ENCODE peak calls at places on chromosomes 2 and 18, in nine cellular contexts. One of them, this sample, is unnamed.

GRCh38 chr18:25853716-25854465 is 236.5 kb downstream of the SS18 start:
- DNase-seq in aorta: no peak
- DNase-seq in CD8-positive, alpha-beta memory T cell: no peak
- DNase-seq in heart left ventricle: no peak
- DNase-seq in right cardiac atrium: no peak
- DNase-seq in uterus: no peak
- DNase-seq in IMR-90: no peak
- DNase-seq in spleen: no peak
- DNase-seq in GM23248: no peak
- DNase-seq in this sample: no peak

GRCh38 chr18:26566874-26567273 is 18.5 kb upstream of the KCTD1 start:
- DNase-seq in right cardiac atrium: no peak
- DNase-seq in uterus: no peak
- DNase-seq in spleen: no peak
- DNase-seq in IMR-90: no peak
- DNase-seq in CD8-positive, alpha-beta memory T cell: no peak
- DNase-seq in heart left ventricle: no peak
- DNase-seq in GM23248: no peak
- DNase-seq in aorta: no peak
- DNase-seq in this sample: no peak

GRCh38 chr2:241036964-241037421 is 38.6 kb downstream of the SNED1 start:
- DNase-seq in aorta: no peak
- DNase-seq in heart left ventricle: no peak
- DNase-seq in CD8-positive, alpha-beta memory T cell: no peak
- DNase-seq in spleen: peak; percentile 82
- DNase-seq in uterus: no peak
- DNase-seq in GM23248: no peak
- DNase-seq in IMR-90: no peak
- DNase-seq in right cardiac atrium: peak; percentile 18
- DNase-seq in this sample: peak; percentile 82

GRCh38 chr2:52097076-52097475 is 1065.1 kb upstream of the NRXN1 start:
- DNase-seq in GM23248: no peak
- DNase-seq in CD8-positive, alpha-beta memory T cell: no peak
- DNase-seq in IMR-90: no peak
- DNase-seq in spleen: no peak
- DNase-seq in right cardiac atrium: no peak
- DNase-seq in uterus: no peak
- DNase-seq in aorta: no peak
- DNase-seq in heart left ventricle: no peak
- DNase-seq in this sample: no peak

GRCh38 chr2:238772635-238773297 is 75.1 kb upstream of the TWIST2 start:
- DNase-seq in right cardiac atrium: no peak
- DNase-seq in uterus: no peak
- DNase-seq in heart left ventricle: no peak
- DNase-seq in IMR-90: no peak
- DNase-seq in CD8-positive, alpha-beta memory T cell: no peak
- DNase-seq in spleen: no peak
- DNase-seq in aorta: no peak
- DNase-seq in GM23248: no peak
- DNase-seq in this sample: no peak

GRCh38 chr2:15094161-15094560 is 461.6 kb downstream of the LRATD1 start:
- DNase-seq in GM23248: no peak
- DNase-seq in uterus: no peak
- DNase-seq in right cardiac atrium: no peak
- DNase-seq in heart left ventricle: no peak
- DNase-seq in spleen: no peak
- DNase-seq in aorta: no peak
- DNase-seq in IMR-90: no peak
- DNase-seq in CD8-positive, alpha-beta memory T cell: no peak
- DNase-seq in this sample: no peak

GRCh38 chr18:23719634-23720201 is 30.5 kb downstream of the LAMA3 start:
- DNase-seq in CD8-positive, alpha-beta memory T cell: no peak
- DNase-seq in spleen: no peak
- DNase-seq in GM23248: peak; percentile 96
- DNase-seq in aorta: no peak
- DNase-seq in right cardiac atrium: no peak
- DNase-seq in heart left ventricle: no peak
- DNase-seq in IMR-90: peak; percentile 98
- DNase-seq in uterus: peak; percentile 57
- DNase-seq in this sample: no peak

GRCh38 chr2:24315669-24316068 is 44.7 kb downstream of the ITSN2 start:
- DNase-seq in GM23248: no peak
- DNase-seq in right cardiac atrium: no peak
- DNase-seq in spleen: no peak
- DNase-seq in aorta: no peak
- DNase-seq in uterus: no peak
- DNase-seq in CD8-positive, alpha-beta memory T cell: no peak
- DNase-seq in IMR-90: no peak
- DNase-seq in heart left ventricle: no peak
- DNase-seq in this sample: no peak

GRCh38 chr2:69083126-69083733 is 70.3 kb downstream of the ANTXR1 start:
- DNase-seq in aorta: no peak
- DNase-seq in heart left ventricle: no peak
- DNase-seq in uterus: no peak
- DNase-seq in CD8-positive, alpha-beta memory T cell: no peak
- DNase-seq in IMR-90: peak; percentile 45
- DNase-seq in right cardiac atrium: no peak
- DNase-seq in spleen: no peak
- DNase-seq in GM23248: peak; percentile 80
- DNase-seq in this sample: no peak

GRCh38 chr18:58615150-58616132 is 13.4 kb downstream of the ALPK2 start:
- DNase-seq in aorta: no peak
- DNase-seq in heart left ventricle: no peak
- DNase-seq in spleen: no peak
- DNase-seq in CD8-positive, alpha-beta memory T cell: peak; percentile 66
- DNase-seq in right cardiac atrium: no peak
- DNase-seq in uterus: no peak
- DNase-seq in GM23248: peak; percentile 41
- DNase-seq in IMR-90: peak; percentile 30
- DNase-seq in this sample: no peak

GRCh38 chr2:162196611-162197010 is 44.6 kb upstream of the GCG start:
- DNase-seq in aorta: no peak
- DNase-seq in CD8-positive, alpha-beta memory T cell: no peak
- DNase-seq in GM23248: peak; percentile 90
- DNase-seq in right cardiac atrium: no peak
- DNase-seq in uterus: no peak
- DNase-seq in heart left ventricle: no peak
- DNase-seq in spleen: no peak
- DNase-seq in IMR-90: peak; percentile 91
- DNase-seq in this sample: no peak

GRCh38 chr2:108607706-108608301 is 73.5 kb downstream of the LIMS1 start:
- DNase-seq in IMR-90: peak; percentile 59
- DNase-seq in aorta: no peak
- DNase-seq in uterus: no peak
- DNase-seq in heart left ventricle: no peak
- DNase-seq in GM23248: peak; percentile 62
- DNase-seq in right cardiac atrium: peak; percentile 72
- DNase-seq in CD8-positive, alpha-beta memory T cell: peak; percentile 26
- DNase-seq in spleen: no peak
- DNase-seq in this sample: no peak

GRCh38 chr18:13178976-13179375 is 39.6 kb upstream of the LDLRAD4 start:
- DNase-seq in heart left ventricle: no peak
- DNase-seq in CD8-positive, alpha-beta memory T cell: no peak
- DNase-seq in GM23248: no peak
- DNase-seq in IMR-90: peak; percentile 27
- DNase-seq in aorta: no peak
- DNase-seq in right cardiac atrium: no peak
- DNase-seq in uterus: no peak
- DNase-seq in spleen: no peak
- DNase-seq in this sample: no peak

GRCh38 chr18:70422061-70422965 is 133.5 kb downstream of the SOCS6 start:
- DNase-seq in right cardiac atrium: peak; percentile 84
- DNase-seq in heart left ventricle: peak; percentile 72
- DNase-seq in GM23248: peak; percentile 93
- DNase-seq in spleen: no peak
- DNase-seq in uterus: peak; percentile 60
- DNase-seq in aorta: peak; percentile 90
- DNase-seq in IMR-90: peak; percentile 93
- DNase-seq in CD8-positive, alpha-beta memory T cell: no peak
- DNase-seq in this sample: peak; percentile 87

GRCh38 chr18:21242141-21243040 is at the start of gene GREB1L:
- DNase-seq in uterus: peak; percentile 33
- DNase-seq in spleen: no peak
- DNase-seq in IMR-90: no peak
- DNase-seq in aorta: peak; percentile 89
- DNase-seq in GM23248: peak; percentile 90
- DNase-seq in CD8-positive, alpha-beta memory T cell: no peak
- DNase-seq in right cardiac atrium: peak; percentile 81
- DNase-seq in heart left ventricle: peak; percentile 50
- DNase-seq in this sample: peak; percentile 84

GRCh38 chr18:51724790-51725721 is 527.6 kb upstream of the MEX3C start:
- DNase-seq in CD8-positive, alpha-beta memory T cell: no peak
- DNase-seq in uterus: no peak
- DNase-seq in aorta: no peak
- DNase-seq in spleen: no peak
- DNase-seq in heart left ventricle: no peak
- DNase-seq in GM23248: peak; percentile 13
- DNase-seq in right cardiac atrium: no peak
- DNase-seq in IMR-90: no peak
- DNase-seq in this sample: no peak

GRCh38 chr2:24821433-24821891 is 28.2 kb downstream of the CENPO start:
- DNase-seq in spleen: peak; percentile 51
- DNase-seq in uterus: no peak
- DNase-seq in right cardiac atrium: no peak
- DNase-seq in CD8-positive, alpha-beta memory T cell: no peak
- DNase-seq in aorta: peak; percentile 68
- DNase-seq in IMR-90: no peak
- DNase-seq in GM23248: no peak
- DNase-seq in heart left ventricle: no peak
- DNase-seq in this sample: peak; percentile 51

GRCh38 chr2:47079515-47080412 is 75.3 kb downstream of the STPG4 start:
- DNase-seq in heart left ventricle: no peak
- DNase-seq in uterus: no peak
- DNase-seq in CD8-positive, alpha-beta memory T cell: no peak
- DNase-seq in spleen: peak; percentile 73
- DNase-seq in aorta: no peak
- DNase-seq in IMR-90: no peak
- DNase-seq in right cardiac atrium: peak; percentile 75
- DNase-seq in GM23248: peak; percentile 38
- DNase-seq in this sample: no peak

GRCh38 chr2:27773959-27774358 is 2.4 kb downstream of the MRPL33 start:
- DNase-seq in uterus: no peak
- DNase-seq in IMR-90: no peak
- DNase-seq in spleen: no peak
- DNase-seq in CD8-positive, alpha-beta memory T cell: no peak
- DNase-seq in heart left ventricle: no peak
- DNase-seq in right cardiac atrium: no peak
- DNase-seq in aorta: no peak
- DNase-seq in GM23248: no peak
- DNase-seq in this sample: no peak
- H3K4me3 ChIP-seq in uterus: no peak overlapping the region
- H3K4me3 ChIP-seq in IMR-90: no peak overlapping the region
- H3K4me3 ChIP-seq in spleen: peak overlapping the region; percentile 84
- H3K4me3 ChIP-seq in CD8-positive, alpha-beta memory T cell: no peak overlapping the region
- H3K4me3 ChIP-seq in heart left ventricle: peak overlapping the region; percentile 70
- H3K4me3 ChIP-seq in right cardiac atrium: peak overlapping the region; percentile 56
- H3K4me3 ChIP-seq in aorta: peak overlapping the region; percentile 13
- H3K4me3 ChIP-seq in GM23248: peak overlapping the region; percentile 82
- H3K4me3 ChIP-seq in this sample: no peak overlapping the region

DNA sequence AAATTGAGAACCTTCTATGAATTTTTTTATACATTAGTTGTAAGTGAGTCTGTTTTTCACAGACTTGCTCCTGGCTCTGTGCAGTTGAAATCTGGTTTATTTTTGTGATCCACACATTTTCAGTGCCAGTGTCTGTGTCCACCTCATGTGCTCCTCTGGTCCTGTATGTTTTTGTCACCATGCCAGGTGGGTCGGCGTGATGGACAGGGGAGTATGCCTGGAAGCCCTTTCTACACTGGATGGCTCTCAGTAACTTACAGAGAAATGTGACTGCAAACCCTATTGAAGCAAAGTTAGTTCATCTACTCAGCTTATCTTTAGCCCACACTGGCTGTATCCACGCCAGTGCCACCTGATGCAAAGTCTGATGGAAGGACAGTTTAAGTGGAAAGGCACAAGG is 4.2 kb downstream of the IMPA2 start:
- DNase-seq in heart left ventricle: no peak
- DNase-seq in uterus: no peak
- DNase-seq in GM23248: no peak
- DNase-seq in aorta: peak; percentile 17
- DNase-seq in right cardiac atrium: no peak
- DNase-seq in spleen: no peak
- DNase-seq in CD8-positive, alpha-beta memory T cell: no peak
- DNase-seq in IMR-90: no peak
- DNase-seq in this sample: peak; percentile 17
- H3K4me1 ChIP-seq in heart left ventricle: peaks cover 16% of the 10 kb centered on the region
- H3K4me1 ChIP-seq in uterus: no peaks in the 10 kb centered on the region
- H3K4me1 ChIP-seq in GM23248: no peaks in the 10 kb centered on the region
- H3K4me1 ChIP-seq in aorta: no peaks in the 10 kb centered on the region
- H3K4me1 ChIP-seq in right cardiac atrium: peaks cover 2% of the 10 kb centered on the region
- H3K4me1 ChIP-seq in spleen: peaks cover 74% of the 10 kb centered on the region
- H3K4me1 ChIP-seq in CD8-positive, alpha-beta memory T cell: peaks cover 7% of the 10 kb centered on the region
- H3K4me1 ChIP-seq in IMR-90: peaks cover 3% of the 10 kb centered on the region
- H3K4me1 ChIP-seq in this sample: peaks cover 3% of the 10 kb centered on the region

GRCh38 chr2:38260972-38261371 is 116.1 kb downstream of the ATL2 start:
- DNase-seq in aorta: no peak
- DNase-seq in spleen: no peak
- DNase-seq in GM23248: no peak
- DNase-seq in IMR-90: no peak
- DNase-seq in right cardiac atrium: no peak
- DNase-seq in CD8-positive, alpha-beta memory T cell: no peak
- DNase-seq in uterus: no peak
- DNase-seq in heart left ventricle: no peak
- DNase-seq in this sample: no peak
- H3K4me3 ChIP-seq in aorta: peak overlapping the region; percentile 38
- H3K4me3 ChIP-seq in spleen: peak overlapping the region; percentile 13
- H3K4me3 ChIP-seq in GM23248: no peak overlapping the region
- H3K4me3 ChIP-seq in IMR-90: no peak overlapping the region
- H3K4me3 ChIP-seq in right cardiac atrium: no peak overlapping the region
- H3K4me3 ChIP-seq in CD8-positive, alpha-beta memory T cell: no peak overlapping the region
- H3K4me3 ChIP-seq in uterus: no peak overlapping the region
- H3K4me3 ChIP-seq in heart left ventricle: peak overlapping the region; percentile 29
- H3K4me3 ChIP-seq in this sample: no peak overlapping the region

DNA sequence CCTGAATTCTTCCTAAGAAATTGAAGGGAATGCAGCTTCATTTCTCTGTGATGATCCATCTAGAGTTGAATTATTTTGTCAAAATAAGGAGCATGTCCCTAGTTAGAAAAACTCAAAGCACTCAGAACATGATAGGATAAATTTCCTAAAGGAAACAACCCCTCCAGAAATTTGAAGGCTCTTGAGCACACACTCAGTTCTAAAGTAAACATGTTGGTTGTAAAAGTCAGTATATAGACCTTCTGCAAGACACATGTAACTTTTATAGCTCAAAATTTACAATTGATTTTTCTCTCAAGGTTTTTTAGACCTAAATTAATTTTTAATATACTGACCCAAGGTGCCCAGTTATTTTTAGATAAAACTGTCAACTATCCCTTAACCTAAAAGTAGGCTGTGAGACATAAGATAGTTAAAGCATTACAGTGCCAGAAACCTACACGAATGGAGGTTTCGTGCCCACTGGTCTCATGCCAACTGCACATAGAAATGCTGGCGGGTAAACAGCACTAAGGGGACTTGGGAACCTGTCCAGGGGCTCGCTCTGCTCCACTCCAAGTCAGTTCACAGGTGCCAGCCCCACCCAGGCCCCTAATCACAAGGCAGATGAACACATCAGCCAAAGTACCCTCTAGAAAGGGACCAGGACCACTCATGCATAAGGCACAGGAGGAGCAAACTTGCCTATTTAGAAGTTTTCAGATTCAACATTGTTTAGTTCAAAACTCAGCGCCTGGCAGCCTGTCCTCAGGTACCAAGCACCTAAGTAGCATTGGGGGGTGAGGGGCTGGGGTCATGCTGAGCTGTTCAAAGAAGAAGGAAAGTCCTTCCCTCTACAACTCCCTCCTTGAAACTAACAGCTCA is 106.5 kb downstream of the SMC6 start:
- DNase-seq in aorta: no peak
- DNase-seq in CD8-positive, alpha-beta memory T cell: no peak
- DNase-seq in GM23248: no peak
- DNase-seq in IMR-90: no peak
- DNase-seq in right cardiac atrium: peak; percentile 49
- DNase-seq in heart left ventricle: no peak
- DNase-seq in spleen: no peak
- DNase-seq in uterus: no peak
- DNase-seq in this sample: no peak
- H3K4me1 ChIP-seq in aorta: no peaks in the 10 kb centered on the region
- H3K4me1 ChIP-seq in CD8-positive, alpha-beta memory T cell: no peaks in the 10 kb centered on the region
- H3K4me1 ChIP-seq in GM23248: peaks cover 42% of the 10 kb centered on the region
- H3K4me1 ChIP-seq in IMR-90: peaks cover 21% of the 10 kb centered on the region
- H3K4me1 ChIP-seq in right cardiac atrium: peaks cover 3% of the 10 kb centered on the region
- H3K4me1 ChIP-seq in heart left ventricle: peaks cover 14% of the 10 kb centered on the region
- H3K4me1 ChIP-seq in spleen: peaks cover 22% of the 10 kb centered on the region
- H3K4me1 ChIP-seq in uterus: peaks cover 7% of the 10 kb centered on the region
- H3K4me1 ChIP-seq in this sample: peaks cover 30% of the 10 kb centered on the region